ENCODE peak calls at places on chromosomes 16 and 17, in five cellular contexts. D, L, U, R and B are unnamed samples.
A peak's percentile ranks its signal among the peaks of the same experiment; 100 is the strongest.

GRCh38 chr16:87435399-87436224 is 43.5 kb downstream of the MAP1LC3B start:
- DNase-seq in D (peak; percentile 41), L (no peak), U (no peak), R (peak; percentile 34), B (peak; percentile 73)

GRCh38 chr17:66778531-66778930 is 56.4 kb upstream of the CACNG5 start:
- DNase-seq in D (no peak), L (no peak), U (no peak), R (no peak), B (no peak)

GRCh38 chr16:85138825-85139627 is 26.8 kb upstream of the CIBAR2 start:
- DNase-seq in D (no peak), L (no peak), U (no peak), R (no peak), B (no peak)

GRCh38 chr17:55705847-55706246 is 16.8 kb downstream of the TMEM100 start:
- DNase-seq in D (no peak), L (no peak), U (no peak), R (no peak), B (no peak)

GRCh38 chr16:11413907-11414595 is 68.8 kb downstream of the RMI2 start:
- DNase-seq in D (no peak), L (no peak), U (no peak), R (no peak), B (no peak)

GRCh38 chr17:41678411-41678906 is 10.2 kb upstream of the EIF1 start:
- DNase-seq in D (no peak), L (no peak), U (no peak), R (no peak), B (peak; percentile 57)

GRCh38 chr17:48626470-48627241 is 498 bp upstream of the HOXB9 start:
- DNase-seq in D (no peak), L (no peak), U (no peak), R (no peak), B (no peak)

GRCh38 chr17:36827056-36827455 is 110.2 kb upstream of the LHX1 start:
- DNase-seq in D (no peak), L (no peak), U (no peak), R (no peak), B (no peak)

GRCh38 chr17:79742951-79743476 is 12.3 kb downstream of the ENPP7 start:
- DNase-seq in D (peak; percentile 36), L (no peak), U (no peak), R (no peak), B (no peak)

GRCh38 chr17:48571826-48572417 is 6.2 kb downstream of the HOXB4 start:
- DNase-seq in D (no peak), L (no peak), U (no peak), R (no peak), B (no peak)

GRCh38 chr16:2737895-2738418 is 14.5 kb upstream of the SRRM2 start:
- DNase-seq in D (no peak), L (no peak), U (no peak), R (no peak), B (no peak)

GRCh38 chr16:28930652-28931051 is 1.1 kb upstream of the CD19 start:
- DNase-seq in D (no peak), L (no peak), U (no peak), R (no peak), B (no peak)

GRCh38 chr17:39591958-39592954 is 15.5 kb downstream of the NEUROD2 start:
- DNase-seq in D (peak; percentile 62), L (no peak), U (peak; percentile 44), R (no peak), B (peak; percentile 27)

GRCh38 chr17:62597920-62598319 is 29.6 kb upstream of the MRC2 start:
- DNase-seq in D (no peak), L (no peak), U (no peak), R (peak; percentile 50), B (peak; percentile 67)

GRCh38 chr17:2591040-2591640 is 2.3 kb upstream of the PAFAH1B1 start:
- DNase-seq in D (no peak), L (no peak), U (no peak), R (no peak), B (no peak)

GRCh38 chr16:10876799-10877341 is at the start of gene CIITA:
- DNase-seq in D (no peak), L (no peak), U (peak; percentile 89), R (peak; percentile 51), B (peak; percentile 88)

GRCh38 chr17:19647697-19648474 is 665 bp upstream of the ALDH3A2 start:
- DNase-seq in D (no peak), L (peak; percentile 94), U (peak; percentile 54), R (peak; percentile 78), B (peak; percentile 88)

GRCh38 chr17:81713004-81713555 is 996 bp downstream of the SLC25A10 start:
- DNase-seq in D (peak; percentile 69), L (no peak), U (no peak), R (no peak), B (no peak)

GRCh38 chr17:74569392-74570003 is 2.2 kb upstream of the CD300H start:
- DNase-seq in D (no peak), L (no peak), U (peak; percentile 35), R (peak; percentile 37), B (no peak)

GRCh38 chr16:12245923-12246290 is 269.4 kb downstream of the SNX29 start:
- DNase-seq in D (no peak), L (no peak), U (no peak), R (no peak), B (no peak)

GRCh38 chr17:66677201-66677981 is 157.5 kb upstream of the CACNG5 start:
- DNase-seq in D (no peak), L (no peak), U (no peak), R (no peak), B (no peak)

GRCh38 chr16:24539850-24540484 is 601 bp downstream of the RBBP6 start:
- DNase-seq in D (no peak), L (no peak), U (peak; percentile 67), R (peak; percentile 62), B (peak; percentile 95)

GRCh38 chr17:74356640-74357465 is 4.8 kb downstream of the BTBD17 start:
- DNase-seq in D (no peak), L (no peak), U (no peak), R (no peak), B (peak; percentile 84)

GRCh38 chr16:11138769-11139623 is 117.0 kb downstream of the SOCS1 start:
- DNase-seq in D (no peak), L (no peak), U (no peak), R (no peak), B (no peak)

GRCh38 chr16:30095166-30096078 is 591 bp downstream of the YPEL3 start:
- DNase-seq in D (no peak), L (no peak), U (no peak), R (peak; percentile 37), B (no peak)

GRCh38 chr16:14486520-14487303 is 143.3 kb downstream of the PARN start:
- DNase-seq in D (peak; percentile 68), L (peak; percentile 97), U (peak; percentile 92), R (peak; percentile 91), B (peak; percentile 85)

GRCh38 chr16:52611817-52612673 is 65.1 kb upstream of the TOX3 start:
- DNase-seq in D (no peak), L (no peak), U (peak; percentile 44), R (no peak), B (no peak)

DNA sequence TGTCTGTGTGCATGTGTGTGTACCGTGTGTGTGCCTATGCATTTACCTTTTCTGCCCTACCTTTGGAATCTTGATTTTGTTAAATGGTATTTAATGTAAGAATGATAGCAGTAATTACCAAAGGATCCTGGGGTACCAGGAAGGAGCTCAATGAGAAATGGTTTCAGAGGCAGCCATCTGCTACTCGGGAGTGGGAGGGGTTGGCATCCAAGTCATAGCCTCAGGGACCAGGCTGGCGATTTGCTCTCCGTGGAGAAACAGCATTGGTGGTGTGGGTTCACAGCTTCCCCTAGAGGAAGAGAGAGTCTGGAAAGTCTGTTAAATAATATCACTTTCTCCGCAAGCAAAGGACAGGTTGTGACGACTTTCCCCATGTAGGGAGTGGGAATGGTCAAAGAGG is 177.2 kb downstream of the HS3ST4 start:
- DNase-seq in D (no peak), L (peak; percentile 50), U (no peak), R (no peak), B (no peak)
- TF ChIP-seq EP300 in D (no peak), L (no peak), U (no peak), R (no peak), B (no peak)

DNA sequence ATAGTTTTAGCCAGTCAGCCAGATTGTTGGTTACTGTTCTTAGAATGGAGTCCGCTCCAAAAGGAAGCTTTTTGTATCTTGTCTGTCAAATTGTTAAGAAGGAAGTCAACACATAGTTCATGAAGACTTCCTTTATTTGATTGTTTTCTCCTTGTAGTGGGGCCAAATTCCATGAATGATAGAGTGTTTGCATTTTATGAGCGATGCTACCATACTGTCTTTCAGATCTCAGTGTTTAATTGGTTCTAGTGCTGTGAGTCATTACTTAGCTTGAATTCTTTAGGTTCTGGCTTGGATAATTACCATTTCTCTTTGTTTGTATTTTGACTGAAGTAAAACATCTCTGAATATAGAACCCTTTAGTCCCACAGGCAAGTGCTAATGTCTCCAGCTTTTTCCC is 98.4 kb upstream of the GOT2 start:
- DNase-seq in D (no peak), L (no peak), U (no peak), R (no peak), B (no peak)
- TF ChIP-seq EP300 in D (no peak), L (no peak), U (no peak), R (no peak), B (no peak)

GRCh38 chr17:75877752-75878173 is 618 bp downstream of the TRIM47 start:
- DNase-seq in D (peak; percentile 93), L (no peak), U (peak; percentile 86), R (peak; percentile 76), B (peak; percentile 95)

GRCh38 chr17:75875940-75876189 is 2.5 kb downstream of the TRIM47 start:
- DNase-seq in D (peak; percentile 64), L (no peak), U (no peak), R (no peak), B (no peak)

GRCh38 chr17:75876190-75876937 is 2.0 kb downstream of the TRIM47 start:
- DNase-seq in D (peak; percentile 72), L (no peak), U (peak; percentile 79), R (no peak), B (peak; percentile 87)

GRCh38 chr17:75878174-75878998 is at the start of gene TRIM47:
- DNase-seq in D (peak; percentile 81), L (no peak), U (peak; percentile 68), R (peak; percentile 79), B (peak; percentile 52)

DNA sequence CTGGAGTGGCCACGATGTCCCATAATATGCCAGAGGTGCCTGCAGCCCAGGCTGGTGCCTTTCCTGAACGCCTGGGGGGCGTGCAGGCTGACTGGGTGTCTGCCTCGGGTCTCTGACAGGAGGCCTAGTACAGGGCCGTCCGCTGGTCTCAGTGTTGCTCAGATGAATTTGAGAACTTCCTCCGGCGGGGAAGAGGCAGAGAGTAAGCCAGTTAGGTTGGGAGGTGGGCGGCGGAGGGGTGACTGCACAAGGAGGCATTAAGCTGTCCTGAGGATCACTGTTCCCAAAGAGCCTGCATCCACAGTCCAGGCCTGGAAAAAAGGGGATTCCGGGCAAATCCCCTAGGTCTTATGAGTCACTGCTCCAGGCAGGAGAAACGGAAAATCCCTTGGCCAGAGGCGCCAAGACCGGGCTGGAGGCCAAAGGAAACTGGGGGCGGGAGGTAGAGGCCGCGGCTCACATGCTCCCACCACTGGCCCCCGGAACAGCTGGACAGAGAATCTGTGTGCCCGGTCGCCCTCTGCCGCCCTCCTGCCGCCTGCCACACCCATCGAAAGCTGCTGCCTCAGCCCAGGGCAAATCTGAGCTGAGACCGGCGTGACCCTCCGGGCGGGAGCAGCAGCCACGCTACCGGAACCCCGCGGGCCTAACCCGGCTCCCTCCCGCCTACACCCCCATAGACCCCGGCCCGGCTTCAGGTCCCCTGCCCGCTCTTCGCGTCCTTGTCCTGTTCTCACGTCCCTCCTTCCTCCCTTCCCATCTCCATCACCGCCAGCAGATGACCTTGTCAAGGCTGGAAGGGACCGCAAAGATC is 1.2 kb downstream of the TRIM47 start:
- DNase-seq in D (peak; percentile 62), L (peak; percentile 97), U (peak; percentile 88), R (peak; percentile 96), B (peak; percentile 90)
- TF ChIP-seq EP300 in D (no peak), L (peak; percentile 49), U (no peak), R (peak; percentile 69), B (peak; percentile 87)

GRCh38 chr16:4157376-4157825 is 41.2 kb upstream of the ADCY9 start:
- DNase-seq in D (no peak), L (no peak), U (no peak), R (no peak), B (no peak)
- TF ChIP-seq EP300 in D (no peak), L (no peak), U (no peak), R (no peak), B (no peak)